ENCODE peak calls at places on chromosomes 3 and 15, in eight cellular contexts. W is iris pigment epithelial cell; C is AG10803; J is activated T-cell treated with anti-CD3 and anti-CD28 coated beads, Interleukin-2, amount 50 U/mL, for 72 hours; Q is AG08396; H is kidney tubule cell; N is fibroblast of lung; G is neuronal stem cell. D is an unnamed sample.
A peak's percentile ranks its signal among the peaks of the same experiment; 100 is the strongest.

GRCh38 chr3:45084820-45085816 is 59.0 kb downstream of the CLEC3B start:
- DNase-seq in W (peak; percentile 96), C (peak; percentile 93), J (no peak), Q (peak; percentile 84), H (peak; percentile 68), N (peak; percentile 94), G (no peak), D (no peak)

GRCh38 chr3:102926618-102927017 is 491.8 kb downstream of the ZPLD1 start:
- DNase-seq in W (no peak), C (no peak), J (no peak), Q (no peak), H (no peak), N (no peak), G (no peak), D (no peak)

GRCh38 chr15:57595011-57595866 is 3.5 kb downstream of the MYZAP start:
- DNase-seq in W (no peak), C (peak; percentile 31), J (no peak), Q (no peak), H (no peak), N (no peak), G (no peak), D (no peak)

GRCh38 chr3:73622135-73622534 is 2.6 kb downstream of the PDZRN3 start:
- DNase-seq in W (no peak), C (peak; percentile 63), J (no peak), Q (peak; percentile 42), H (peak; percentile 12), N (peak; percentile 55), G (no peak), D (no peak)

GRCh38 chr3:71388535-71389120 is 194.9 kb downstream of the FOXP1 start:
- DNase-seq in W (no peak), C (no peak), J (no peak), Q (no peak), H (no peak), N (no peak), G (no peak), D (no peak)

GRCh38 chr3:11582123-11582968 is 61.4 kb downstream of the VGLL4 start:
- DNase-seq in W (peak; percentile 90), C (peak; percentile 92), J (no peak), Q (peak; percentile 72), H (peak; percentile 55), N (peak; percentile 95), G (no peak), D (peak; percentile 81)

GRCh38 chr15:40069178-40070165 is 30.5 kb upstream of the SRP14 start:
- DNase-seq in W (no peak), C (peak; percentile 86), J (no peak), Q (peak; percentile 81), H (peak; percentile 96), N (peak; percentile 69), G (no peak), D (peak; percentile 78)

GRCh38 chr3:62110801-62111200 is 262.5 kb downstream of the FEZF2 start:
- DNase-seq in W (no peak), C (peak; percentile 38), J (no peak), Q (no peak), H (no peak), N (no peak), G (no peak), D (no peak)

GRCh38 chr3:126355251-126355650 is 2.0 kb downstream of the KLF15 start:
- DNase-seq in W (no peak), C (no peak), J (no peak), Q (no peak), H (no peak), N (no peak), G (no peak), D (no peak)

GRCh38 chr3:193857996-193858395 is 265.0 kb downstream of the OPA1 start:
- DNase-seq in W (peak; percentile 99), C (peak; percentile 99), J (no peak), Q (peak; percentile 67), H (peak; percentile 45), N (peak; percentile 100), G (no peak), D (no peak)

GRCh38 chr3:8338424-8338823 is 163.2 kb upstream of the LMCD1 start:
- DNase-seq in W (no peak), C (no peak), J (no peak), Q (no peak), H (no peak), N (no peak), G (no peak), D (peak; percentile 20)

GRCh38 chr15:90857337-90857736 is 11.1 kb upstream of the FURIN start:
- DNase-seq in W (no peak), C (no peak), J (no peak), Q (no peak), H (no peak), N (no peak), G (no peak), D (no peak)

GRCh38 chr15:64348455-64348854 is 7.5 kb downstream of the CSNK1G1 start:
- DNase-seq in W (no peak), C (peak; percentile 39), J (no peak), Q (no peak), H (peak; percentile 26), N (no peak), G (no peak), D (no peak)

GRCh38 chr15:55319537-55320325 is 709 bp downstream of the PIGB start:
- DNase-seq in W (peak; percentile 11), C (peak; percentile 53), J (no peak), Q (peak; percentile 47), H (peak; percentile 29), N (peak; percentile 50), G (no peak), D (peak; percentile 66)

GRCh38 chr3:106699093-106699492 is 678.1 kb upstream of the CCDC54 start:
- DNase-seq in W (no peak), C (no peak), J (no peak), Q (no peak), H (no peak), N (no peak), G (peak; percentile 8), D (no peak)

GRCh38 chr3:197593046-197593380 is 37.2 kb upstream of the BDH1 start:
- DNase-seq in W (no peak), C (no peak), J (no peak), Q (no peak), H (no peak), N (no peak), G (no peak), D (no peak)

GRCh38 chr3:152941825-152942224 is 106.9 kb downstream of the P2RY1 start:
- DNase-seq in W (no peak), C (no peak), J (no peak), Q (no peak), H (no peak), N (no peak), G (no peak), D (no peak)

GRCh38 chr15:89192771-89193170 is 28.6 kb downstream of the RLBP1 start:
- DNase-seq in W (peak; percentile 57), C (no peak), J (no peak), Q (no peak), H (no peak), N (no peak), G (no peak), D (no peak)

GRCh38 chr3:77885381-77885780 is 845.5 kb downstream of the ROBO2 start:
- DNase-seq in W (peak; percentile 36), C (no peak), J (no peak), Q (no peak), H (no peak), N (no peak), G (no peak), D (no peak)

GRCh38 chr15:38588672-38589071 is 24.1 kb upstream of the RASGRP1 start:
- DNase-seq in W (peak; percentile 45), C (no peak), J (no peak), Q (no peak), H (peak; percentile 81), N (no peak), G (no peak), D (peak; percentile 88)

GRCh38 chr15:57259511-57260143 is 116.7 kb upstream of the CGNL1 start:
- DNase-seq in W (no peak), C (no peak), J (no peak), Q (no peak), H (peak; percentile 12), N (no peak), G (peak; percentile 58), D (no peak)

D was measured in foreskin melanocyte.